ENCODE peak calls at places on chromosome 4, in eight cellular contexts. One of them, this sample, is unnamed. For H3K4me1 and H3K27me3, the result is how much of the 10 kb centered on the place peaks cover.

GRCh38 chr4:7803992-7804758 is 135.5 kb downstream of the AFAP1 start:
- DNase-seq in cardiac muscle cell: peak
- DNase-seq in lung: peak
- DNase-seq in heart left ventricle: peak
- DNase-seq in Panc1: peak
- DNase-seq in CD8-positive, alpha-beta T cell: peak
- DNase-seq in small intestine: peak
- DNase-seq in tibial nerve: peak
- DNase-seq in this sample: peak

GRCh38 chr4:114041117-114041475 is 61.6 kb upstream of the ARSJ start:
- DNase-seq in cardiac muscle cell: no peak
- DNase-seq in lung: no peak
- DNase-seq in heart left ventricle: no peak
- DNase-seq in Panc1: no peak
- DNase-seq in CD8-positive, alpha-beta T cell: no peak
- DNase-seq in small intestine: no peak
- DNase-seq in tibial nerve: no peak
- DNase-seq in this sample: no peak

GRCh38 chr4:108988514-108989195 is 225.8 kb upstream of the ETNPPL start:
- DNase-seq in cardiac muscle cell: no peak
- DNase-seq in lung: no peak
- DNase-seq in heart left ventricle: no peak
- DNase-seq in Panc1: no peak
- DNase-seq in CD8-positive, alpha-beta T cell: no peak
- DNase-seq in small intestine: no peak
- DNase-seq in tibial nerve: no peak
- DNase-seq in this sample: no peak

GRCh38 chr4:107600456-107600855 is 119.6 kb downstream of the PAPSS1 start:
- DNase-seq in cardiac muscle cell: peak
- DNase-seq in lung: no peak
- DNase-seq in heart left ventricle: no peak
- DNase-seq in Panc1: no peak
- DNase-seq in CD8-positive, alpha-beta T cell: no peak
- DNase-seq in small intestine: no peak
- DNase-seq in tibial nerve: no peak
- DNase-seq in this sample: no peak

GRCh38 chr4:147201016-147201415 is 255.4 kb upstream of the TTC29 start:
- DNase-seq in cardiac muscle cell: no peak
- DNase-seq in lung: no peak
- DNase-seq in heart left ventricle: no peak
- DNase-seq in Panc1: no peak
- DNase-seq in CD8-positive, alpha-beta T cell: no peak
- DNase-seq in small intestine: no peak
- DNase-seq in tibial nerve: no peak
- DNase-seq in this sample: no peak

GRCh38 chr4:138870739-138871633 is 144.6 kb upstream of the NOCT start:
- DNase-seq in cardiac muscle cell: peak
- DNase-seq in lung: peak
- DNase-seq in heart left ventricle: peak
- DNase-seq in Panc1: peak
- DNase-seq in CD8-positive, alpha-beta T cell: peak
- DNase-seq in small intestine: peak
- DNase-seq in tibial nerve: peak
- DNase-seq in this sample: peak

GRCh38 chr4:90121961-90122748 is 5.0 kb upstream of the CCSER1 start:
- DNase-seq in cardiac muscle cell: peak
- DNase-seq in lung: no peak
- DNase-seq in heart left ventricle: no peak
- DNase-seq in Panc1: no peak
- DNase-seq in CD8-positive, alpha-beta T cell: no peak
- DNase-seq in small intestine: no peak
- DNase-seq in tibial nerve: no peak
- DNase-seq in this sample: no peak

GRCh38 chr4:151468715-151469696 is 60.0 kb downstream of the FHIP1A start:
- DNase-seq in cardiac muscle cell: no peak
- DNase-seq in lung: no peak
- DNase-seq in heart left ventricle: no peak
- DNase-seq in Panc1: no peak
- DNase-seq in CD8-positive, alpha-beta T cell: no peak
- DNase-seq in small intestine: no peak
- DNase-seq in tibial nerve: no peak
- DNase-seq in this sample: no peak

GRCh38 chr4:74751247-74751646 is 43.1 kb downstream of the BTC start:
- DNase-seq in cardiac muscle cell: no peak
- DNase-seq in lung: no peak
- DNase-seq in heart left ventricle: no peak
- DNase-seq in Panc1: no peak
- DNase-seq in CD8-positive, alpha-beta T cell: no peak
- DNase-seq in small intestine: no peak
- DNase-seq in tibial nerve: no peak
- DNase-seq in this sample: no peak

GRCh38 chr4:172674811-172675210 is 493.8 kb upstream of the GALNT7 start:
- DNase-seq in cardiac muscle cell: no peak
- DNase-seq in lung: no peak
- DNase-seq in heart left ventricle: no peak
- DNase-seq in Panc1: no peak
- DNase-seq in CD8-positive, alpha-beta T cell: no peak
- DNase-seq in small intestine: no peak
- DNase-seq in tibial nerve: no peak
- DNase-seq in this sample: no peak

GRCh38 chr4:157291071-157291470 is 70.5 kb downstream of the GRIA2 start:
- DNase-seq in cardiac muscle cell: peak
- DNase-seq in lung: no peak
- DNase-seq in heart left ventricle: no peak
- DNase-seq in Panc1: no peak
- DNase-seq in CD8-positive, alpha-beta T cell: no peak
- DNase-seq in small intestine: no peak
- DNase-seq in tibial nerve: no peak
- DNase-seq in this sample: no peak
- H3K4me3 ChIP-seq in cardiac muscle cell: no peak
- H3K4me3 ChIP-seq in lung: no peak
- H3K4me3 ChIP-seq in heart left ventricle: no peak
- H3K4me3 ChIP-seq in Panc1: no peak
- H3K4me3 ChIP-seq in CD8-positive, alpha-beta T cell: no peak
- H3K4me3 ChIP-seq in small intestine: no peak
- H3K4me3 ChIP-seq in tibial nerve: no peak
- H3K4me3 ChIP-seq in this sample: no peak

DNA sequence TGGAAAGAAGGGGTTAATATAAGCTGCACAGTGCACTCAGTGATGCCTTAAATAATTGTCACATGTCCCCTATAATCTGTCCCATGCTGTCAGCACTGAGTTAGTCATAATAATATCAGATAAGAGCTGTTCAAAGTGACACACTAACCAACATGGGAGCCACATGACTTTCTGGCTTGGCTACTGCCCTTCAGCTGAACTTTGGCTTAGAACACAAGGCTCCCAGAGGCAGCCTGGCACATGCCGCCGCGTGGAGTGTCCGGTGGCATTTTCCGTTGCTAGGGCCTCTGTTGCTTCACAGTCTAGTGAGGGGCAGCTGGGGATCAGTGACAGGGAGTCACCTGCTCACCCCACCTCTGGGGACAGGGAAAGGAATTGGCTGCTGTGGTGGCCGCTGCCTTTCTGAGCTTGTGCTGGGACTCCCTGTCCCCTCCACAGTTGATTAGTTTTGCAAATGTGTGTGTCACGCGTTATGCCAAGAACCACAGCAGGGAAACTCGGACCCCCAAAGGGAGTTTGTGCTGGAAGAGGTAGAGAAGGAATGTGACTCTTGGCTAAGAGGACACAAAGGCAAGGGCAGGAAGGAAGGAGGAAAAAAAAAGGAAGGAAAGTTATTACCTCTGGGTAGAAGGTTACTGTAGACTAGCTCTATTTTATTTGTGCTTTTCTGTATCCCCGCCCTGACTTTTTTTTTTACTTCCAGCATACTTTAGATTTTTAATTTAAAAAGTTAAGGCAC is 41.1 kb upstream of the PPARGC1A start:
- DNase-seq in cardiac muscle cell: peak
- DNase-seq in lung: peak
- DNase-seq in heart left ventricle: peak
- DNase-seq in Panc1: no peak
- DNase-seq in CD8-positive, alpha-beta T cell: no peak
- DNase-seq in small intestine: peak
- DNase-seq in tibial nerve: peak
- DNase-seq in this sample: peak
- H3K4me1 ChIP-seq in cardiac muscle cell: under half
- H3K4me1 ChIP-seq in lung: under half
- H3K4me1 ChIP-seq in heart left ventricle: under half
- H3K4me1 ChIP-seq in Panc1: under half
- H3K4me1 ChIP-seq in CD8-positive, alpha-beta T cell: under half
- H3K4me1 ChIP-seq in small intestine: under half
- H3K4me1 ChIP-seq in tibial nerve: under half
- H3K4me1 ChIP-seq in this sample: under half

DNA sequence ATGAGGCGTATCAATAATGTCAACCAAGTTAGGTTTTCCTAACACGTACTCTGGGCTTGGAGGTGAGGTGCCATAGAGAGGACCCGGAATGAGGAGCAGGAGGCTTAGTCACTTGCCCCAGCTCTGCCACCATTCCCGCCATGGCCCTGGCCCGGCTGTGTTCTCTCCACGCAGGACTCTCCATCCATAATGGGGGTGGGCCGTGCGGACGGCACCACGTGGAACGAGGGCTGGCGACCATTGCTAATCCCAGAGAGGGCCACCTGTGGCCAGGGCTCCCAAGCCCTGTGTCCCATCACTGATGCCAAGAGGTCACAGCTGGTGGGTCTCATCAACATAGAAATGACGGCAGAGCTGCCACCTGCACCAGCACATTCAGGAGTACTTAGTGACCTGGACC is 76.4 kb downstream of the JAKMIP1 start:
- DNase-seq in cardiac muscle cell: no peak
- DNase-seq in lung: no peak
- DNase-seq in heart left ventricle: no peak
- DNase-seq in Panc1: no peak
- DNase-seq in CD8-positive, alpha-beta T cell: no peak
- DNase-seq in small intestine: no peak
- DNase-seq in tibial nerve: no peak
- DNase-seq in this sample: no peak
- H3K27me3 ChIP-seq in cardiac muscle cell: under half
- H3K27me3 ChIP-seq in lung: under half
- H3K27me3 ChIP-seq in heart left ventricle: under half
- H3K27me3 ChIP-seq in Panc1: under half
- H3K27me3 ChIP-seq in CD8-positive, alpha-beta T cell: under half
- H3K27me3 ChIP-seq in small intestine: under half
- H3K27me3 ChIP-seq in tibial nerve: under half
- H3K27me3 ChIP-seq in this sample: under half

GRCh38 chr4:87053802-87054767 is 119.3 kb downstream of the AFF1 start:
- DNase-seq in cardiac muscle cell: no peak
- DNase-seq in lung: no peak
- DNase-seq in heart left ventricle: no peak
- DNase-seq in Panc1: no peak
- DNase-seq in CD8-positive, alpha-beta T cell: no peak
- DNase-seq in small intestine: no peak
- DNase-seq in tibial nerve: no peak
- DNase-seq in this sample: no peak

GRCh38 chr4:87053064-87053693 is 118.4 kb downstream of the AFF1 start:
- DNase-seq in cardiac muscle cell: no peak
- DNase-seq in lung: no peak
- DNase-seq in heart left ventricle: no peak
- DNase-seq in Panc1: no peak
- DNase-seq in CD8-positive, alpha-beta T cell: no peak
- DNase-seq in small intestine: no peak
- DNase-seq in tibial nerve: no peak
- DNase-seq in this sample: no peak

GRCh38 chr4:87056884-87057283 is 122.1 kb downstream of the AFF1 start:
- DNase-seq in cardiac muscle cell: no peak
- DNase-seq in lung: no peak
- DNase-seq in heart left ventricle: no peak
- DNase-seq in Panc1: no peak
- DNase-seq in CD8-positive, alpha-beta T cell: no peak
- DNase-seq in small intestine: peak
- DNase-seq in tibial nerve: no peak
- DNase-seq in this sample: no peak

GRCh38 chr4:87054900-87055299 is 120.1 kb downstream of the AFF1 start:
- DNase-seq in cardiac muscle cell: no peak
- DNase-seq in lung: no peak
- DNase-seq in heart left ventricle: no peak
- DNase-seq in Panc1: no peak
- DNase-seq in CD8-positive, alpha-beta T cell: no peak
- DNase-seq in small intestine: no peak
- DNase-seq in tibial nerve: no peak
- DNase-seq in this sample: no peak

GRCh38 chr4:87055340-87055739 is 120.5 kb downstream of the AFF1 start:
- DNase-seq in cardiac muscle cell: peak
- DNase-seq in lung: no peak
- DNase-seq in heart left ventricle: no peak
- DNase-seq in Panc1: no peak
- DNase-seq in CD8-positive, alpha-beta T cell: no peak
- DNase-seq in small intestine: no peak
- DNase-seq in tibial nerve: no peak
- DNase-seq in this sample: no peak
- H3K4me3 ChIP-seq in cardiac muscle cell: no peak
- H3K4me3 ChIP-seq in lung: no peak
- H3K4me3 ChIP-seq in heart left ventricle: no peak
- H3K4me3 ChIP-seq in Panc1: no peak
- H3K4me3 ChIP-seq in CD8-positive, alpha-beta T cell: no peak
- H3K4me3 ChIP-seq in small intestine: no peak
- H3K4me3 ChIP-seq in tibial nerve: no peak
- H3K4me3 ChIP-seq in this sample: no peak

DNA sequence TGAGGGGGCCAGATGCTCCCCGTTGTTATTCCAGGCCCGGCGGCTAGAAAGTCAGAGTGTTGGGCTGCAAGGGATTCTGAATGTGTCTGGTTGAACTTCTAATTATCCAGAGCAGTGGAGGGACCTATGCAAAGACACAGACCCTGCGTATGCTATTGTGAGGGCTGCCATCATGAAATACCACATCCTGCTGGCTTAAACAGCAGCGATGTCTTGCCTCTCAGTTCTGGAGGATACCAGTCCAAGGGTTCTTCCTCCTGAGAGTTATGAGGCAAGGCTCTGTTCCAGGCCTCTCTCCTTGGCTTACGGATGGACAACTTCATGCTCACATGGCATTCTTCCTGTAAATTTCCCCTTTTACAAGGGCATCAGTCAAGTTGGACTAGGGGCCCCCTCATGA is 123.1 kb upstream of the TRIM2 start:
- DNase-seq in cardiac muscle cell: no peak
- DNase-seq in lung: no peak
- DNase-seq in heart left ventricle: no peak
- DNase-seq in Panc1: no peak
- DNase-seq in CD8-positive, alpha-beta T cell: no peak
- DNase-seq in small intestine: no peak
- DNase-seq in tibial nerve: no peak
- DNase-seq in this sample: no peak
- H3K4me1 ChIP-seq in cardiac muscle cell: under half
- H3K4me1 ChIP-seq in lung: under half
- H3K4me1 ChIP-seq in heart left ventricle: under half
- H3K4me1 ChIP-seq in Panc1: under half
- H3K4me1 ChIP-seq in CD8-positive, alpha-beta T cell: half or more
- H3K4me1 ChIP-seq in small intestine: under half
- H3K4me1 ChIP-seq in tibial nerve: under half
- H3K4me1 ChIP-seq in this sample: under half

GRCh38 chr4:36785965-36786364 is 458.6 kb upstream of the NWD2 start:
- DNase-seq in cardiac muscle cell: no peak
- DNase-seq in lung: no peak
- DNase-seq in heart left ventricle: no peak
- DNase-seq in Panc1: no peak
- DNase-seq in CD8-positive, alpha-beta T cell: no peak
- DNase-seq in small intestine: no peak
- DNase-seq in tibial nerve: no peak
- DNase-seq in this sample: no peak
- H3K27me3 ChIP-seq in cardiac muscle cell: under half
- H3K27me3 ChIP-seq in lung: under half
- H3K27me3 ChIP-seq in heart left ventricle: under half
- H3K27me3 ChIP-seq in Panc1: under half
- H3K27me3 ChIP-seq in CD8-positive, alpha-beta T cell: under half
- H3K27me3 ChIP-seq in small intestine: under half
- H3K27me3 ChIP-seq in tibial nerve: under half
- H3K27me3 ChIP-seq in this sample: under half

GRCh38 chr4:52825311-52826090 is 36.6 kb upstream of the RASL11B start:
- DNase-seq in cardiac muscle cell: no peak
- DNase-seq in lung: no peak
- DNase-seq in heart left ventricle: no peak
- DNase-seq in Panc1: no peak
- DNase-seq in CD8-positive, alpha-beta T cell: no peak
- DNase-seq in small intestine: no peak
- DNase-seq in tibial nerve: no peak
- DNase-seq in this sample: no peak
- H3K4me3 ChIP-seq in cardiac muscle cell: no peak
- H3K4me3 ChIP-seq in lung: no peak
- H3K4me3 ChIP-seq in heart left ventricle: no peak
- H3K4me3 ChIP-seq in Panc1: no peak
- H3K4me3 ChIP-seq in CD8-positive, alpha-beta T cell: no peak
- H3K4me3 ChIP-seq in small intestine: no peak
- H3K4me3 ChIP-seq in tibial nerve: no peak
- H3K4me3 ChIP-seq in this sample: no peak

This sample was measured in right atrium auricular region.